ENCODE peak calls at places on chromosomes 2 and 18, in five cellular contexts. Z is hippocampal formation, Q is upper lobe of right lung, G is AG08395, F is Ammon's horn. L is an unnamed sample.

GRCh38 chr2:156065912-156066311 is 266.6 kb downstream of the NR4A2 start:
- DNase-seq in Z (no peak), G (no peak), F (no peak), Q (no peak), L (no peak)

GRCh38 chr18:41732371-41732770 is 222.7 kb upstream of the PIK3C3 start:
- DNase-seq in F (no peak), G (no peak), Q (no peak), Z (no peak), L (peak; percentile 42)

GRCh38 chr2:48343571-48344440 is 186.1 kb upstream of the STON1 start:
- DNase-seq in F (no peak), Q (no peak), G (peak; percentile 58), Z (no peak), L (no peak)

GRCh38 chr18:22817844-22818243 is 115.3 kb upstream of the RBBP8 start:
- DNase-seq in Q (no peak), Z (no peak), F (no peak), G (no peak), L (no peak)

GRCh38 chr18:50009772-50010171 is 185.2 kb downstream of the MYO5B start:
- DNase-seq in Z (no peak), Q (peak; percentile 71), G (peak; percentile 45), F (peak; percentile 41), L (no peak)

GRCh38 chr2:73827018-73827417 is 1.7 kb upstream of the STAMBP start:
- DNase-seq in G (no peak), F (no peak), Q (no peak), Z (no peak), L (no peak)

GRCh38 chr2:232580648-232580981 is 30.1 kb downstream of the EIF4E2 start:
- DNase-seq in Q (no peak), G (no peak), F (no peak), Z (no peak), L (no peak)

GRCh38 chr18:40824291-40824690 is 1130.7 kb upstream of the PIK3C3 start:
- DNase-seq in Q (no peak), F (no peak), Z (no peak), G (no peak), L (no peak)

GRCh38 chr18:59087391-59087790 is 52.3 kb upstream of the SEC11C start:
- DNase-seq in Q (no peak), F (no peak), Z (no peak), G (no peak), L (no peak)

GRCh38 chr2:50878256-50878655 is 153.7 kb downstream of the NRXN1 start:
- DNase-seq in Z (no peak), Q (no peak), F (no peak), G (no peak), L (no peak)

GRCh38 chr2:127597984-127598380 is 48.0 kb upstream of the GPR17 start:
- DNase-seq in G (peak; percentile 17), Z (no peak), F (no peak), Q (no peak), L (no peak)

GRCh38 chr2:122138561-122138960 is 383.1 kb downstream of the TSN start:
- DNase-seq in Q (no peak), G (no peak), F (no peak), Z (no peak), L (no peak)

GRCh38 chr2:215624423-215624829 is 188.6 kb upstream of the FN1 start:
- DNase-seq in Z (no peak), Q (no peak), F (no peak), G (peak; percentile 46), L (peak; percentile 71)

GRCh38 chr18:47549141-47549540 is 297.7 kb upstream of the SKOR2 start:
- DNase-seq in Q (no peak), Z (no peak), G (no peak), F (no peak), L (no peak)

GRCh38 chr18:47975701-47976100 is 45.2 kb upstream of the SMAD2 start:
- DNase-seq in Z (no peak), F (no peak), G (no peak), Q (no peak), L (no peak)

GRCh38 chr2:99139003-99139402 is 2.5 kb upstream of the C2orf15 start:
- DNase-seq in Q (no peak), Z (no peak), F (no peak), G (no peak), L (no peak)

GRCh38 chr18:43620936-43621335 is 343.6 kb upstream of the SYT4 start:
- DNase-seq in F (peak; percentile 11), G (peak; percentile 57), Q (no peak), Z (peak; percentile 33), L (no peak)

GRCh38 chr18:22977847-22978701 is 44.9 kb downstream of the RBBP8 start:
- DNase-seq in Q (no peak), Z (no peak), F (no peak), G (peak; percentile 72), L (peak; percentile 8)

GRCh38 chr2:17858064-17858463 is 20.4 kb upstream of the KCNS3 start:
- DNase-seq in G (no peak), F (no peak), Z (no peak), Q (no peak), L (no peak)

GRCh38 chr2:150630587-150631235 is 143.2 kb upstream of the RND3 start:
- DNase-seq in G (peak; percentile 50), Z (peak; percentile 66), Q (no peak), F (peak; percentile 58), L (no peak)